ENCODE peak calls at places on chromosome 15, in six cellular contexts. S, W, T, L, Y and Z are unnamed samples.

GRCh38 chr15:23447107-23447500 is at the start of gene GOLGA6L2:
- DNase-seq in W (no peak), Y (no peak), S (no peak), L (no peak), T (peak), Z (no peak)

GRCh38 chr15:83858820-83859505 is 205.0 kb downstream of the ADAMTSL3 start:
- DNase-seq in W (no peak), S (no peak), T (no peak), Y (no peak), L (no peak), Z (no peak)

GRCh38 chr15:41827880-41828746 is at the start of gene JMJD7:
- DNase-seq in W (peak), Y (peak), T (peak), L (peak), S (peak), Z (peak)

GRCh38 chr15:101497484-101498034 is 8.1 kb upstream of the PCSK6 start:
- DNase-seq in L (no peak), T (no peak), S (no peak), W (no peak), Y (no peak), Z (no peak)

GRCh38 chr15:77482570-77482969 is 61.9 kb downstream of the HMG20A start:
- DNase-seq in S (no peak), L (peak), W (no peak), T (peak), Y (no peak), Z (no peak)

GRCh38 chr15:28942521-28943035 is 56.8 kb downstream of the APBA2 start:
- DNase-seq in L (no peak), W (no peak), S (peak), T (no peak), Y (no peak), Z (no peak)

GRCh38 chr15:92277776-92278175 is 115.9 kb upstream of the ST8SIA2 start:
- DNase-seq in Y (no peak), S (no peak), L (no peak), W (no peak), T (peak), Z (peak)

GRCh38 chr15:68739390-68740075 is 81.2 kb downstream of the ANP32A start:
- DNase-seq in S (no peak), L (no peak), Y (no peak), T (no peak), W (no peak), Z (no peak)

GRCh38 chr15:92613841-92614240 is 41.7 kb downstream of the FAM174B start:
- DNase-seq in L (no peak), W (no peak), S (peak), Y (no peak), T (no peak), Z (no peak)

GRCh38 chr15:101239724-101240136 is 12.1 kb downstream of the CHSY1 start:
- DNase-seq in S (no peak), W (no peak), T (no peak), Y (no peak), L (no peak), Z (no peak)

GRCh38 chr15:67296684-67297083 is 42.1 kb downstream of the IQCH start:
- DNase-seq in Y (no peak), L (no peak), S (no peak), W (no peak), T (no peak), Z (no peak)